ENCODE peak calls at places on chromosomes 7 and 10, in five cellular contexts. One of them, this sample, is unnamed.

GRCh38 chr7:47719675-47720074 is 137.8 kb upstream of the TNS3 start:
- DNase-seq in anterior cingulate cortex: no peak
- DNase-seq in amniotic stem cell: no peak
- DNase-seq in T-helper 1 cell: no peak
- DNase-seq in NT2/D1: no peak
- DNase-seq in this sample: no peak

GRCh38 chr7:127718325-127718724 is 66.3 kb downstream of the SND1 start:
- DNase-seq in anterior cingulate cortex: no peak
- DNase-seq in amniotic stem cell: no peak
- DNase-seq in T-helper 1 cell: no peak
- DNase-seq in NT2/D1: no peak
- DNase-seq in this sample: no peak

GRCh38 chr7:134947329-134947728 is 39.0 kb upstream of the AGBL3 start:
- DNase-seq in anterior cingulate cortex: no peak
- DNase-seq in amniotic stem cell: no peak
- DNase-seq in T-helper 1 cell: no peak
- DNase-seq in NT2/D1: no peak
- DNase-seq in this sample: no peak

GRCh38 chr7:33916357-33917081 is 11.2 kb downstream of the BMPER start:
- DNase-seq in anterior cingulate cortex: no peak
- DNase-seq in amniotic stem cell: no peak
- DNase-seq in T-helper 1 cell: no peak
- DNase-seq in NT2/D1: no peak
- DNase-seq in this sample: no peak

GRCh38 chr10:5502903-5503835 is 3.8 kb upstream of the CALML5 start:
- DNase-seq in anterior cingulate cortex: no peak
- DNase-seq in amniotic stem cell: no peak
- DNase-seq in T-helper 1 cell: no peak
- DNase-seq in NT2/D1: no peak
- DNase-seq in this sample: no peak

GRCh38 chr7:105216786-105217185 is 171.9 kb downstream of the SRPK2 start:
- DNase-seq in anterior cingulate cortex: no peak
- DNase-seq in amniotic stem cell: no peak
- DNase-seq in T-helper 1 cell: no peak
- DNase-seq in NT2/D1: no peak
- DNase-seq in this sample: no peak

GRCh38 chr7:48875300-48875916 is 48.9 kb upstream of the CDC14C start:
- DNase-seq in anterior cingulate cortex: no peak
- DNase-seq in amniotic stem cell: no peak
- DNase-seq in T-helper 1 cell: no peak
- DNase-seq in NT2/D1: peak
- DNase-seq in this sample: peak

GRCh38 chr10:65194131-65194530 is 1672.9 kb downstream of the REEP3 start:
- DNase-seq in anterior cingulate cortex: no peak
- DNase-seq in amniotic stem cell: no peak
- DNase-seq in T-helper 1 cell: no peak
- DNase-seq in NT2/D1: no peak
- DNase-seq in this sample: no peak

GRCh38 chr10:87500646-87501048 is 4.0 kb upstream of the MINPP1 start:
- DNase-seq in anterior cingulate cortex: no peak
- DNase-seq in amniotic stem cell: no peak
- DNase-seq in T-helper 1 cell: no peak
- DNase-seq in NT2/D1: no peak
- DNase-seq in this sample: peak

GRCh38 chr10:90407116-90407515 is 450.7 kb downstream of the HTR7 start:
- DNase-seq in anterior cingulate cortex: no peak
- DNase-seq in amniotic stem cell: no peak
- DNase-seq in T-helper 1 cell: no peak
- DNase-seq in NT2/D1: no peak
- DNase-seq in this sample: no peak

GRCh38 chr7:138616085-138616484 is 85.1 kb downstream of the SVOPL start:
- DNase-seq in anterior cingulate cortex: no peak
- DNase-seq in amniotic stem cell: no peak
- DNase-seq in T-helper 1 cell: no peak
- DNase-seq in NT2/D1: no peak
- DNase-seq in this sample: no peak

GRCh38 chr10:132202070-132202970 is 15.6 kb downstream of the DPYSL4 start:
- DNase-seq in anterior cingulate cortex: no peak
- DNase-seq in amniotic stem cell: no peak
- DNase-seq in T-helper 1 cell: no peak
- DNase-seq in NT2/D1: no peak
- DNase-seq in this sample: no peak

This sample was measured in HuH-7.